ENCODE peak calls at places on chromosomes 1 and 21, in eight cellular contexts. P is type B pancreatic cell, O is right atrium auricular region, Z is neural crest cell, U is suprapubic skin, C is B cell, L is heart right ventricle, W is prostate gland. S is an unnamed sample.

GRCh38 chr1:209758360-209758759 is 2.5 kb downstream of the TRAF3IP3 start:
- DNase-seq in P (no peak), O (no peak), Z (no peak), U (no peak), C (no peak), L (no peak), W (no peak), S (no peak)

GRCh38 chr21:45293214-45293725 is 5.6 kb upstream of the POFUT2 start:
- DNase-seq in P (peak; percentile 70), O (peak; percentile 79), Z (no peak), U (peak; percentile 75), C (no peak), L (peak; percentile 25), W (no peak), S (no peak)

GRCh38 chr1:162111572-162111971 is 42.1 kb downstream of the NOS1AP start:
- DNase-seq in P (no peak), O (no peak), Z (no peak), U (no peak), C (no peak), L (no peak), W (no peak), S (no peak)

GRCh38 chr1:84103197-84103992 is 40.7 kb upstream of the PRKACB start:
- DNase-seq in P (no peak), O (peak; percentile 67), Z (no peak), U (no peak), C (no peak), L (peak; percentile 37), W (no peak), S (peak; percentile 77)

GRCh38 chr21:35483267-35483666 is 434.2 kb upstream of the RUNX1 start:
- DNase-seq in P (no peak), O (no peak), Z (no peak), U (no peak), C (no peak), L (no peak), W (no peak), S (no peak)

GRCh38 chr1:16420719-16421118 is 16.5 kb downstream of the SPATA21 start:
- DNase-seq in P (no peak), O (no peak), Z (no peak), U (no peak), C (peak; percentile 70), L (no peak), W (no peak), S (no peak)

GRCh38 chr1:63190171-63190570 is 132.2 kb upstream of the FOXD3 start:
- DNase-seq in P (no peak), O (no peak), Z (no peak), U (no peak), C (no peak), L (no peak), W (no peak), S (no peak)

GRCh38 chr1:202861420-202862121 is 27.4 kb downstream of the RABIF start:
- DNase-seq in P (peak; percentile 88), O (peak; percentile 94), Z (peak; percentile 91), U (peak; percentile 97), C (peak; percentile 63), L (peak; percentile 93), W (peak; percentile 95), S (peak; percentile 87)

GRCh38 chr1:236524142-236524891 is 535 bp downstream of the LGALS8 start:
- DNase-seq in P (no peak), O (peak; percentile 64), Z (peak; percentile 18), U (no peak), C (peak; percentile 89), L (peak; percentile 32), W (peak; percentile 70), S (peak; percentile 72)

GRCh38 chr1:59504281-59504680 is 207.4 kb downstream of the FGGY start:
- DNase-seq in P (no peak), O (no peak), Z (no peak), U (no peak), C (no peak), L (no peak), W (no peak), S (no peak)

GRCh38 chr1:172547071-172547470 is 14.1 kb downstream of the SUCO start:
- DNase-seq in P (no peak), O (no peak), Z (no peak), U (no peak), C (no peak), L (no peak), W (no peak), S (peak; percentile 40)

GRCh38 chr1:113253187-113253966 is 136.9 kb upstream of the MAGI3 start:
- DNase-seq in P (no peak), O (no peak), Z (no peak), U (no peak), C (no peak), L (peak; percentile 8), W (no peak), S (no peak)

GRCh38 chr1:167462341-167462740 is 56.0 kb downstream of the CD247 start:
- DNase-seq in P (no peak), O (no peak), Z (no peak), U (no peak), C (no peak), L (no peak), W (no peak), S (no peak)

GRCh38 chr1:184877992-184878391 is 96.3 kb downstream of the NIBAN1 start:
- DNase-seq in P (no peak), O (no peak), Z (no peak), U (no peak), C (no peak), L (no peak), W (no peak), S (no peak)

GRCh38 chr21:45080639-45081414 is 6.4 kb downstream of the ADARB1 start:
- DNase-seq in P (no peak), O (no peak), Z (no peak), U (no peak), C (no peak), L (no peak), W (no peak), S (peak; percentile 12)

GRCh38 chr1:61637470-61637869 is 87.5 kb downstream of the TM2D1 start:
- DNase-seq in P (no peak), O (no peak), Z (no peak), U (no peak), C (no peak), L (no peak), W (no peak), S (no peak)

GRCh38 chr1:200028586-200029034 is 1.1 kb downstream of the NR5A2 start:
- DNase-seq in P (no peak), O (no peak), Z (no peak), U (no peak), C (no peak), L (no peak), W (no peak), S (no peak)

GRCh38 chr1:11979453-11979817 is 809 bp upstream of the MFN2 start:
- DNase-seq in P (no peak), O (no peak), Z (no peak), U (no peak), C (no peak), L (no peak), W (no peak), S (no peak)

GRCh38 chr1:154851392-154852177 is 18.5 kb downstream of the KCNN3 start:
- DNase-seq in P (no peak), O (no peak), Z (peak; percentile 32), U (no peak), C (no peak), L (no peak), W (no peak), S (no peak)

GRCh38 chr1:158180741-158181576 is at the start of gene CD1D:
- DNase-seq in P (no peak), O (no peak), Z (peak; percentile 18), U (no peak), C (no peak), L (peak; percentile 44), W (no peak), S (no peak)

GRCh38 chr1:91552596-91552995 is 51.9 kb downstream of the CDC7 start:
- DNase-seq in P (no peak), O (no peak), Z (no peak), U (no peak), C (no peak), L (no peak), W (no peak), S (no peak)

GRCh38 chr1:19124273-19124672 is 85.8 kb downstream of the UBR4 start:
- DNase-seq in P (no peak), O (no peak), Z (no peak), U (no peak), C (no peak), L (no peak), W (no peak), S (no peak)

GRCh38 chr1:88189525-88189924 is 494.5 kb upstream of the PKN2 start:
- DNase-seq in P (no peak), O (no peak), Z (no peak), U (no peak), C (no peak), L (no peak), W (no peak), S (no peak)

GRCh38 chr1:14760780-14761179 is 162.3 kb downstream of the KAZN start:
- DNase-seq in P (no peak), O (no peak), Z (no peak), U (no peak), C (no peak), L (no peak), W (no peak), S (no peak)
- TF ChIP-seq CTCF in P (no peak), O (no peak), Z (no peak), U (no peak), C (no peak), L (no peak), W (no peak), S (no peak)

GRCh38 chr1:230110971-230111370 is 43.9 kb downstream of the GALNT2 start:
- DNase-seq in P (no peak), O (no peak), Z (no peak), U (no peak), C (no peak), L (no peak), W (no peak), S (no peak)

GRCh38 chr1:230109066-230109465 is 42.0 kb downstream of the GALNT2 start:
- DNase-seq in P (no peak), O (no peak), Z (no peak), U (no peak), C (no peak), L (no peak), W (no peak), S (no peak)

GRCh38 chr1:230108580-230108979 is 41.5 kb downstream of the GALNT2 start:
- DNase-seq in P (no peak), O (no peak), Z (no peak), U (no peak), C (no peak), L (no peak), W (no peak), S (no peak)

GRCh38 chr1:230107941-230108340 is 40.9 kb downstream of the GALNT2 start:
- DNase-seq in P (no peak), O (no peak), Z (no peak), U (no peak), C (no peak), L (no peak), W (no peak), S (no peak)

GRCh38 chr1:230109871-230110667 is 43.0 kb downstream of the GALNT2 start:
- DNase-seq in P (no peak), O (no peak), Z (no peak), U (no peak), C (peak; percentile 82), L (no peak), W (no peak), S (no peak)
- TF ChIP-seq CTCF in P (no peak), O (no peak), Z (no peak), U (no peak), C (no peak), L (no peak), W (no peak), S (no peak)

GRCh38 chr1:29986986-29987385 is 736.4 kb downstream of the MATN1 start:
- DNase-seq in P (no peak), O (peak; percentile 57), Z (no peak), U (no peak), C (no peak), L (no peak), W (no peak), S (no peak)
- TF ChIP-seq CTCF in P (no peak), O (no peak), Z (no peak), U (no peak), C (no peak), L (no peak), W (no peak), S (no peak)

GRCh38 chr1:110047463-110047862 is 13.0 kb downstream of the STRIP1 start:
- DNase-seq in P (no peak), O (no peak), Z (no peak), U (no peak), C (no peak), L (no peak), W (no peak), S (no peak)
- TF ChIP-seq CTCF in P (no peak), O (no peak), Z (no peak), U (no peak), C (no peak), L (no peak), W (no peak), S (peak; percentile 23)